ENCODE peak calls at places on chromosome 2, in nine cellular contexts. One of them, this sample, is unnamed.

GRCh38 chr2:182594286-182594685 is 121.8 kb upstream of the DNAJC10 start:
- DNase-seq in lower lobe of right lung: no peak
- DNase-seq in tibial nerve: no peak
- DNase-seq in RWPE1: peak
- DNase-seq in heart right ventricle: no peak
- DNase-seq in SK-N-SH: no peak
- DNase-seq in tibial artery: no peak
- DNase-seq in AG04450: no peak
- DNase-seq in transverse colon: no peak
- DNase-seq in this sample: no peak

GRCh38 chr2:151156431-151156830 is 105.2 kb downstream of the RBM43 start:
- DNase-seq in lower lobe of right lung: no peak
- DNase-seq in tibial nerve: no peak
- DNase-seq in RWPE1: no peak
- DNase-seq in heart right ventricle: no peak
- DNase-seq in SK-N-SH: no peak
- DNase-seq in tibial artery: no peak
- DNase-seq in AG04450: no peak
- DNase-seq in transverse colon: no peak
- DNase-seq in this sample: no peak

GRCh38 chr2:201709049-201709448 is 10.6 kb upstream of the MPP4 start:
- DNase-seq in lower lobe of right lung: no peak
- DNase-seq in tibial nerve: no peak
- DNase-seq in RWPE1: no peak
- DNase-seq in heart right ventricle: no peak
- DNase-seq in SK-N-SH: no peak
- DNase-seq in tibial artery: no peak
- DNase-seq in AG04450: no peak
- DNase-seq in transverse colon: no peak
- DNase-seq in this sample: no peak

GRCh38 chr2:106119074-106119473 is 75.0 kb downstream of the UXS1 start:
- DNase-seq in lower lobe of right lung: no peak
- DNase-seq in tibial nerve: no peak
- DNase-seq in RWPE1: no peak
- DNase-seq in heart right ventricle: no peak
- DNase-seq in SK-N-SH: no peak
- DNase-seq in tibial artery: no peak
- DNase-seq in AG04450: no peak
- DNase-seq in transverse colon: no peak
- DNase-seq in this sample: no peak

GRCh38 chr2:160871096-160871495 is 289.1 kb upstream of the TANK start:
- DNase-seq in lower lobe of right lung: no peak
- DNase-seq in tibial nerve: no peak
- DNase-seq in RWPE1: no peak
- DNase-seq in heart right ventricle: no peak
- DNase-seq in SK-N-SH: no peak
- DNase-seq in tibial artery: no peak
- DNase-seq in AG04450: no peak
- DNase-seq in transverse colon: no peak
- DNase-seq in this sample: no peak

GRCh38 chr2:18898271-18898670 is 308.9 kb upstream of the NT5C1B start:
- DNase-seq in lower lobe of right lung: no peak
- DNase-seq in tibial nerve: no peak
- DNase-seq in RWPE1: no peak
- DNase-seq in heart right ventricle: no peak
- DNase-seq in SK-N-SH: no peak
- DNase-seq in tibial artery: no peak
- DNase-seq in AG04450: no peak
- DNase-seq in transverse colon: no peak
- DNase-seq in this sample: no peak

GRCh38 chr2:230537531-230537976 is 121.6 kb downstream of the SP100 start:
- DNase-seq in lower lobe of right lung: no peak
- DNase-seq in tibial nerve: no peak
- DNase-seq in RWPE1: no peak
- DNase-seq in heart right ventricle: no peak
- DNase-seq in SK-N-SH: no peak
- DNase-seq in tibial artery: no peak
- DNase-seq in AG04450: no peak
- DNase-seq in transverse colon: no peak
- DNase-seq in this sample: no peak

GRCh38 chr2:101232770-101233169 is 19.9 kb upstream of the CNOT11 start:
- DNase-seq in lower lobe of right lung: no peak
- DNase-seq in tibial nerve: no peak
- DNase-seq in RWPE1: no peak
- DNase-seq in heart right ventricle: no peak
- DNase-seq in SK-N-SH: no peak
- DNase-seq in tibial artery: no peak
- DNase-seq in AG04450: no peak
- DNase-seq in transverse colon: no peak
- DNase-seq in this sample: no peak

GRCh38 chr2:181674466-181674865 is 5.9 kb downstream of the NEUROD1 start:
- DNase-seq in lower lobe of right lung: no peak
- DNase-seq in tibial nerve: no peak
- DNase-seq in RWPE1: no peak
- DNase-seq in heart right ventricle: no peak
- DNase-seq in SK-N-SH: no peak
- DNase-seq in tibial artery: no peak
- DNase-seq in AG04450: no peak
- DNase-seq in transverse colon: no peak
- DNase-seq in this sample: no peak

GRCh38 chr2:174866421-174866820 is 102.1 kb upstream of the CHRNA1 start:
- DNase-seq in lower lobe of right lung: no peak
- DNase-seq in tibial nerve: no peak
- DNase-seq in RWPE1: no peak
- DNase-seq in heart right ventricle: no peak
- DNase-seq in SK-N-SH: no peak
- DNase-seq in tibial artery: no peak
- DNase-seq in AG04450: no peak
- DNase-seq in transverse colon: no peak
- DNase-seq in this sample: no peak

GRCh38 chr2:52594036-52594435 is 1173.6 kb upstream of the CHAC2 start:
- DNase-seq in lower lobe of right lung: no peak
- DNase-seq in tibial nerve: no peak
- DNase-seq in RWPE1: no peak
- DNase-seq in heart right ventricle: no peak
- DNase-seq in SK-N-SH: no peak
- DNase-seq in tibial artery: no peak
- DNase-seq in AG04450: no peak
- DNase-seq in transverse colon: no peak
- DNase-seq in this sample: no peak

GRCh38 chr2:178379162-178379664 is 71.8 kb downstream of the PRKRA start:
- DNase-seq in lower lobe of right lung: no peak
- DNase-seq in tibial nerve: no peak
- DNase-seq in RWPE1: no peak
- DNase-seq in heart right ventricle: no peak
- DNase-seq in SK-N-SH: no peak
- DNase-seq in tibial artery: no peak
- DNase-seq in AG04450: no peak
- DNase-seq in transverse colon: no peak
- DNase-seq in this sample: no peak

GRCh38 chr2:237689569-237690131 is 62.3 kb downstream of the LRRFIP1 start:
- DNase-seq in lower lobe of right lung: peak
- DNase-seq in tibial nerve: no peak
- DNase-seq in RWPE1: no peak
- DNase-seq in heart right ventricle: peak
- DNase-seq in SK-N-SH: no peak
- DNase-seq in tibial artery: peak
- DNase-seq in AG04450: no peak
- DNase-seq in transverse colon: peak
- DNase-seq in this sample: no peak

GRCh38 chr2:168525741-168526140 is 69.7 kb downstream of the CERS6 start:
- DNase-seq in lower lobe of right lung: no peak
- DNase-seq in tibial nerve: no peak
- DNase-seq in RWPE1: no peak
- DNase-seq in heart right ventricle: no peak
- DNase-seq in SK-N-SH: no peak
- DNase-seq in tibial artery: no peak
- DNase-seq in AG04450: no peak
- DNase-seq in transverse colon: no peak
- DNase-seq in this sample: no peak

DNA sequence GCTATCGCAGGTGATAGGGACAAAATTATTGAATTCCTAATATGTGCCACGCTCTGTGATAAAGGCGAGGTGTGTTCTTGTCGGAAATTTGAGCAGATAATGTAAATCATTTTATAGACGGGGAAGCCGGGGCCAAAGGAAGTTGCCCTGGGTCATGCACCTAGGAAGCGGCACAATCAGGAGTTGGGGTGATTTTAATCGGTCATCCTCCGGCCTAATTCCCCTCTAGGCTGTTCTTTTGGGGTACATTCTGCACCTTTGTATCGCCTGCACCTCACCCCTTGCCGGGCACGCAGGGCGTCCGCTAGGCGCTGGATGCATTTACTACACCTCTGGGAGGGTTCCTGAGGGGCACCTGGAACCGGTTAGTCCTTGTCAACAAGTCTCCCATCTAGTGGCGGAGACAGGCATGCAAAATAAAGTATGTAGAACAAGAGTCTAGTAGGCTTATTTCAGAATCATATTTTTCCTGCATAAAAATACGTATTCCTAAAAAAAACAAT is 605 bp upstream of the TEX261 start:
- DNase-seq in lower lobe of right lung: no peak
- DNase-seq in tibial nerve: no peak
- DNase-seq in RWPE1: peak
- DNase-seq in heart right ventricle: no peak
- DNase-seq in SK-N-SH: peak
- DNase-seq in tibial artery: no peak
- DNase-seq in AG04450: no peak
- DNase-seq in transverse colon: peak
- DNase-seq in this sample: peak
- TF ChIP-seq CTCF in lower lobe of right lung: no peak
- TF ChIP-seq CTCF in tibial nerve: peak
- TF ChIP-seq CTCF in RWPE1: no peak
- TF ChIP-seq CTCF in heart right ventricle: no peak
- TF ChIP-seq CTCF in SK-N-SH: peak
- TF ChIP-seq CTCF in tibial artery: no peak
- TF ChIP-seq CTCF in AG04450: peak
- TF ChIP-seq CTCF in transverse colon: peak
- TF ChIP-seq CTCF in this sample: no peak

GRCh38 chr2:71502941-71503738 is 49.8 kb downstream of the DYSF start:
- DNase-seq in lower lobe of right lung: no peak
- DNase-seq in tibial nerve: no peak
- DNase-seq in RWPE1: no peak
- DNase-seq in heart right ventricle: no peak
- DNase-seq in SK-N-SH: no peak
- DNase-seq in tibial artery: no peak
- DNase-seq in AG04450: no peak
- DNase-seq in transverse colon: no peak
- DNase-seq in this sample: no peak
- H3K27ac ChIP-seq in lower lobe of right lung: peak
- H3K27ac ChIP-seq in tibial nerve: no peak
- H3K27ac ChIP-seq in RWPE1: no peak
- H3K27ac ChIP-seq in heart right ventricle: peak
- H3K27ac ChIP-seq in SK-N-SH: no peak
- H3K27ac ChIP-seq in tibial artery: no peak
- H3K27ac ChIP-seq in AG04450: no peak
- H3K27ac ChIP-seq in transverse colon: no peak
- H3K27ac ChIP-seq in this sample: no peak

DNA sequence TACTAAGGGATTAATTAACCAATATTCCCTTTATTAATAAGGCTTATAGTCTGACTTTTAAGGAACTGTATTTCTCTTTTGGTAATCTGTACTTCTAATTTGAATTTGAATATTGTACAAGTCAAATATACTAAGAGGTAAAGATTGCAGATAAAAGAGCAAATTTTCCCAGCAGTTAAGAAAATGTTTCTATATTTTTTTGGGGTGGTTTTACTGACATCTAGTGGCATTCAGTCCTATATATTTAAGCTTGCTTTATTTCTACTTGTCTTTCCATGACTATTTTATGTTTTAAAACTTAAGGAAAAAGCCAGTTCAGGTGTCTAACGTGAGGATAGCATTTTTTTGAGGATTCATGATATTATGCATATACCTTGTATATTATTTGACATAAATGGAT is 41.6 kb downstream of the TDRD15 start:
- DNase-seq in lower lobe of right lung: no peak
- DNase-seq in tibial nerve: no peak
- DNase-seq in RWPE1: no peak
- DNase-seq in heart right ventricle: no peak
- DNase-seq in SK-N-SH: peak
- DNase-seq in tibial artery: no peak
- DNase-seq in AG04450: no peak
- DNase-seq in transverse colon: no peak
- DNase-seq in this sample: no peak
- TF ChIP-seq CTCF in lower lobe of right lung: peak
- TF ChIP-seq CTCF in tibial nerve: no peak
- TF ChIP-seq CTCF in RWPE1: peak
- TF ChIP-seq CTCF in heart right ventricle: no peak
- TF ChIP-seq CTCF in SK-N-SH: peak
- TF ChIP-seq CTCF in tibial artery: no peak
- TF ChIP-seq CTCF in AG04450: peak
- TF ChIP-seq CTCF in transverse colon: no peak
- TF ChIP-seq CTCF in this sample: no peak

GRCh38 chr2:144512421-144513272 is 7.3 kb downstream of the ZEB2 start:
- DNase-seq in lower lobe of right lung: no peak
- DNase-seq in tibial nerve: no peak
- DNase-seq in RWPE1: no peak
- DNase-seq in heart right ventricle: no peak
- DNase-seq in SK-N-SH: no peak
- DNase-seq in tibial artery: no peak
- DNase-seq in AG04450: no peak
- DNase-seq in transverse colon: no peak
- DNase-seq in this sample: no peak

GRCh38 chr2:144511222-144511855 is 8.6 kb downstream of the ZEB2 start:
- DNase-seq in lower lobe of right lung: no peak
- DNase-seq in tibial nerve: no peak
- DNase-seq in RWPE1: no peak
- DNase-seq in heart right ventricle: no peak
- DNase-seq in SK-N-SH: no peak
- DNase-seq in tibial artery: no peak
- DNase-seq in AG04450: no peak
- DNase-seq in transverse colon: no peak
- DNase-seq in this sample: no peak

GRCh38 chr2:144513388-144514100 is 6.4 kb downstream of the ZEB2 start:
- DNase-seq in lower lobe of right lung: no peak
- DNase-seq in tibial nerve: no peak
- DNase-seq in RWPE1: no peak
- DNase-seq in heart right ventricle: peak
- DNase-seq in SK-N-SH: no peak
- DNase-seq in tibial artery: peak
- DNase-seq in AG04450: no peak
- DNase-seq in transverse colon: no peak
- DNase-seq in this sample: no peak

GRCh38 chr2:144510206-144510991 is 9.5 kb downstream of the ZEB2 start:
- DNase-seq in lower lobe of right lung: no peak
- DNase-seq in tibial nerve: no peak
- DNase-seq in RWPE1: no peak
- DNase-seq in heart right ventricle: no peak
- DNase-seq in SK-N-SH: no peak
- DNase-seq in tibial artery: no peak
- DNase-seq in AG04450: peak
- DNase-seq in transverse colon: no peak
- DNase-seq in this sample: no peak

DNA sequence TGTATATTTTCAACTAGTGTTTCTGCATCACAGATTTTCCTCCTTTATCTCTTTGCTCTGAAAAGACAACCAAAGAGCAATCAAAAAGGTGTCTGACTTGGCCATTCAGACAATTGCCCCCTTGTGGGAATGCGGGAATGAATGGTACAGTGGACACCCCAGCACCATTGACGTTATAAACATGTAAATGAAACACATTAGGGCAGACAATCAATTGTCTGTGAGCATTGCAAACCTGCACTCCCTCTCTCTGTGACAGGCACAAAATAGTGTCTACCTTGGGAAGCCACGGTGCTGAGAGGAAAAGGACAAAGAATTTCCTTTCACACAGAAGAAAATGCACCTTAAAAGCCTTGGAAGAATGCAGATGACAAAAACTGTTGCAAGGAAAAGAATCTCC is 8.0 kb downstream of the ZEB2 start:
- DNase-seq in lower lobe of right lung: no peak
- DNase-seq in tibial nerve: no peak
- DNase-seq in RWPE1: no peak
- DNase-seq in heart right ventricle: no peak
- DNase-seq in SK-N-SH: no peak
- DNase-seq in tibial artery: no peak
- DNase-seq in AG04450: no peak
- DNase-seq in transverse colon: no peak
- DNase-seq in this sample: no peak
- H3K27ac ChIP-seq in lower lobe of right lung: peak
- H3K27ac ChIP-seq in tibial nerve: peak
- H3K27ac ChIP-seq in RWPE1: no peak
- H3K27ac ChIP-seq in heart right ventricle: peak
- H3K27ac ChIP-seq in SK-N-SH: no peak
- H3K27ac ChIP-seq in tibial artery: peak
- H3K27ac ChIP-seq in AG04450: no peak
- H3K27ac ChIP-seq in transverse colon: peak
- H3K27ac ChIP-seq in this sample: no peak

This sample was measured in pancreas.